ENCODE peak calls at places on chromosomes 1 and 21, in ten cellular contexts. L, J, Q, M, D, P, S, Y, Z and R are unnamed samples.

GRCh38 chr21:46456750-46457149 is 1.9 kb upstream of the DIP2A start:
- DNase-seq in P (no peak), D (no peak), Z (no peak), L (no peak), Y (no peak), J (no peak), S (no peak), M (no peak), Q (no peak), R (peak; percentile 53)

GRCh38 chr1:55359611-55360010 is 144.4 kb upstream of the USP24 start:
- DNase-seq in L (no peak), P (no peak), D (no peak), Q (no peak), Z (no peak), M (no peak), Y (no peak), S (no peak), J (no peak), R (no peak)

GRCh38 chr1:70468180-70468579 is 57.1 kb downstream of the CTH start:
- DNase-seq in L (no peak), Z (no peak), D (no peak), P (no peak), Q (no peak), Y (no peak), M (no peak), S (no peak), J (no peak), R (no peak)

GRCh38 chr1:192159034-192159433 is 772 bp downstream of the RGS18 start:
- DNase-seq in Q (no peak), P (no peak), D (no peak), Y (no peak), L (no peak), Z (no peak), M (no peak), S (no peak), J (no peak), R (no peak)

GRCh38 chr1:114988095-114988494 is 41.5 kb upstream of the TSHB start:
- DNase-seq in P (no peak), J (no peak), Y (no peak), S (no peak), L (no peak), Q (no peak), Z (no peak), D (no peak), M (no peak), R (no peak)

GRCh38 chr1:245045087-245045881 is 109.5 kb upstream of the KIF26B start:
- DNase-seq in S (no peak), L (no peak), Z (peak; percentile 31), Y (peak; percentile 75), J (no peak), Q (no peak), P (no peak), D (no peak), M (no peak), R (no peak)

GRCh38 chr1:148166558-148167492 is 14.7 kb upstream of the NBPF11 start:
- DNase-seq in P (no peak), J (no peak), Q (no peak), L (no peak), Y (no peak), D (no peak), S (no peak), M (peak; percentile 4), Z (no peak), R (no peak)

GRCh38 chr1:162019436-162019835 is 4.2 kb downstream of the OLFML2B start:
- DNase-seq in Y (no peak), Q (no peak), L (no peak), P (no peak), J (no peak), M (no peak), Z (no peak), S (no peak), D (no peak), R (no peak)

DNA sequence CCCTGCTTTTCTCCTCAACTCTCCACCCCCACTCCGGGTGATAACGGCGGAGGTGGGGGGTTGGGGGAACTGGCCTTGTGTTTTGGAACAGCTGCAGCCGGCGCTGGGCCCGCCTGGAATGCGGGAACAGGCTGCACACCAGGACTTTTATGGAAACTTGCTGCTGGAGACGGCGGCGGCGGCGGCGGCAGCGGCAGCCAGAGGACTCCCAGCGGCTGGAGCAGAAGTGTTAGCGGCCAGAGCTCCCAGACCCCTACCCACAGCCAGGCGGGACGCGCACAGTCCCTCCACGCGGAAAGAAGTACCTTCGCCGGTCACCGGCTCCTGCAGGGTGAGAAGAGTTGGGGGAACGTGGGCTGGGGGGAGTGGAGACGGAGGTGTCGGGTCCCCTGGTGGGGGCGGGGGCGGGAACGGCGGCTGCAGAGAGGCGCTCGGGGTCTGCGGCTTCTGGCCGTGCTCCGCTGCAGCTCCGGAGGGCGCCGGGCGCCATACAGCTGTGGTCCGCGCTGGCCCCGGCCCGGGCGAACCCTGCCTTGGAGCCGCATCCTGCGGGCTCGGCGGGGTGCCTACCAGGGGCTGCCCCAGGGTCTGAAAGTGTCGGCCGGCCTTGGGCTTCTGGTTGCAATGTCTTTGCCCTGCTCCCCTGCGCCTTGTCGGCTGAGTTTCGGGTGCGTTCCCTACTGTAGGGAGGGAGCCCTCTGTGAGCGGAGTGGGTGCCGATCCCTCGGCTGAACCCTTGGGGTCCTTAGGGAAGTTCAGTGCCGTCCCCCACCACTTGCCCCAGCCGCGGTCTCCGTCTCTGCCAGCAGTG is at the start of gene NEXN:
- DNase-seq in S (peak; percentile 43), D (peak; percentile 80), M (peak; percentile 43), J (peak; percentile 84), L (peak; percentile 61), P (peak; percentile 39), Z (peak; percentile 63), Q (no peak), Y (peak; percentile 58), R (peak; percentile 80)
- TF ChIP-seq POLR2A in S (no peak), D (no peak), M (no peak), J (no peak), L (peak; percentile 33), P (no peak), Z (no peak), Q (no peak), Y (peak; percentile 66), R (no peak)

GRCh38 chr1:203306089-203306969 is 1.0 kb downstream of the BTG2 start:
- DNase-seq in S (peak; percentile 98), D (peak; percentile 83), Z (peak; percentile 91), Q (peak; percentile 51), M (peak; percentile 89), L (peak; percentile 88), P (no peak), Y (peak; percentile 87), J (peak; percentile 88), R (no peak)

GRCh38 chr1:203305809-203306088 is 430 bp downstream of the BTG2 start:
- DNase-seq in L (no peak), Z (no peak), S (no peak), J (no peak), Y (no peak), P (no peak), D (no peak), Q (no peak), M (no peak), R (no peak)

GRCh38 chr1:203307690-203308126 is 2.4 kb downstream of the BTG2 start:
- DNase-seq in P (no peak), Q (no peak), L (no peak), J (no peak), M (no peak), S (no peak), Y (peak; percentile 26), D (no peak), Z (no peak), R (no peak)

GRCh38 chr1:203308205-203309114 is 3.1 kb downstream of the BTG2 start:
- DNase-seq in D (no peak), P (no peak), Z (no peak), S (no peak), Q (no peak), Y (peak; percentile 43), L (no peak), M (no peak), J (no peak), R (no peak)

DNA sequence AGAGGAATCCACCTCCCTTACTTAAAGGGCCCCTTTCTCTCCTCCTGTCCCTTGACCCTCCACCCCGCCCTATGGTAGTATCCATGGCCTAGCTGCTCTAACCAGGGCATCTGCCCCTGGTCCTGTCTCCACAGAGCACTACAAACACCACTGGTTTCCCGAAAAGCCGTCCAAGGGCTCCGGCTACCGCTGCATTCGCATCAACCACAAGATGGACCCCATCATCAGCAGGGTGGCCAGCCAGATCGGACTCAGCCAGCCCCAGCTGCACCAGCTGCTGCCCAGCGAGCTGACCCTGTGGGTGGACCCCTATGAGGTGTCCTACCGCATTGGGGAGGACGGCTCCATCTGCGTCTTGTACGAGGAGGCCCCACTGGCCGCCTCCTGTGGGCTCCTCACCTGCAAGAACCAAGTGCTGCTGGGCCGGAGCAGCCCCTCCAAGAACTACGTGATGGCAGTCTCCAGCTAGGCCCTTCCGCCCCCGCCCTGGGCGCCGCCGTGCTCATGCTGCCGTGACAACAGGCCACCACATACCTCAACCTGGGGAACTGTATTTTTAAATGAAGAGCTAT is 1.7 kb downstream of the BTG2 start:
- DNase-seq in J (peak; percentile 89), Y (peak; percentile 64), Z (peak; percentile 48), S (no peak), L (no peak), D (peak; percentile 42), M (no peak), Q (no peak), P (no peak), R (no peak)
- TF ChIP-seq POLR2AphosphoS5 in J (peak; percentile 71), Y (peak; percentile 32), Z (peak; percentile 83), S (no peak), L (peak; percentile 23), D (no peak), M (no peak), Q (no peak), P (no peak), R (no peak)

GRCh38 chr1:91746728-91747338 is 139.1 kb downstream of the TGFBR3 start:
- DNase-seq in Z (no peak), Y (no peak), S (no peak), L (no peak), D (no peak), P (no peak), J (no peak), Q (no peak), M (no peak), R (no peak)
- TF ChIP-seq POLR2A in Z (no peak), Y (no peak), S (no peak), L (no peak), D (no peak), P (no peak), J (no peak), Q (no peak), M (no peak), R (no peak)

GRCh38 chr1:3533051-3534048 is 78.0 kb downstream of the MEGF6 start:
- DNase-seq in M (peak; percentile 41), Y (no peak), S (peak; percentile 62), Z (no peak), Q (no peak), D (no peak), P (no peak), L (no peak), J (no peak), R (no peak)

GRCh38 chr1:3529099-3529729 is 74.7 kb downstream of the ARHGEF16 start:
- DNase-seq in L (peak; percentile 79), P (no peak), Q (no peak), M (no peak), D (no peak), Y (peak; percentile 58), J (no peak), S (peak; percentile 92), Z (peak; percentile 89), R (no peak)

GRCh38 chr1:3531928-3532327 is 77.5 kb downstream of the ARHGEF16 start:
- DNase-seq in J (peak; percentile 82), Z (no peak), S (no peak), D (no peak), P (no peak), L (no peak), Y (no peak), M (no peak), Q (no peak), R (no peak)

GRCh38 chr1:3530086-3530930 is 75.8 kb downstream of the ARHGEF16 start:
- DNase-seq in D (peak; percentile 14), L (no peak), S (peak; percentile 27), M (no peak), J (no peak), Z (peak; percentile 64), Y (peak; percentile 17), Q (no peak), P (no peak), R (no peak)

GRCh38 chr1:3530931-3531818 is 76.7 kb downstream of the ARHGEF16 start:
- DNase-seq in D (peak; percentile 54), P (peak; percentile 66), Y (peak; percentile 81), M (peak; percentile 100), S (peak; percentile 91), L (peak; percentile 89), Q (peak; percentile 61), Z (peak; percentile 85), J (peak; percentile 92), R (peak; percentile 90)
- TF ChIP-seq POLR2AphosphoS5 in D (peak; percentile 78), P (no peak), Y (peak; percentile 39), M (no peak), S (peak; percentile 64), L (peak; percentile 20), Q (peak; percentile 85), Z (peak; percentile 37), J (peak; percentile 68), R (no peak)